ENCODE peak calls at places on chromosomes 11 and 22, in ten cellular contexts. G, C, V, J, N, K, B, H, E and S are unnamed samples.

GRCh38 chr11:60609632-60610031 is 89.8 kb upstream of the MS4A8 start:
- DNase-seq in B (no peak), E (no peak), J (no peak), V (no peak), K (no peak), N (no peak), H (no peak), G (no peak), C (no peak), S (no peak)

GRCh38 chr11:127485541-127485940 is 485.0 kb upstream of the KIRREL3 start:
- DNase-seq in N (no peak), B (no peak), H (peak), J (no peak), G (no peak), V (peak), E (no peak), K (no peak), C (no peak), S (no peak)

GRCh38 chr11:94740975-94741707 is 27.0 kb upstream of the AMOTL1 start:
- DNase-seq in E (no peak), B (no peak), C (peak), G (no peak), J (peak), H (peak), N (no peak), V (peak), K (no peak), S (peak)

GRCh38 chr11:47276923-47277322 is 7.0 kb downstream of the MADD start:
- DNase-seq in B (no peak), N (no peak), C (no peak), H (no peak), J (no peak), V (no peak), K (no peak), E (no peak), G (no peak), S (no peak)

GRCh38 chr11:118338637-118339061 is 3.9 kb downstream of the CD3D start:
- DNase-seq in J (no peak), B (no peak), H (no peak), C (peak), V (peak), E (no peak), N (peak), K (no peak), G (no peak), S (peak)

GRCh38 chr11:44963948-44964347 is 13.3 kb upstream of the TP53I11 start:
- DNase-seq in V (no peak), H (no peak), K (no peak), B (no peak), G (no peak), N (no peak), C (no peak), J (no peak), E (no peak), S (no peak)

GRCh38 chr11:129230006-129230405 is 37.9 kb upstream of the ARHGAP32 start:
- DNase-seq in E (no peak), V (peak), C (no peak), H (no peak), N (no peak), B (no peak), G (no peak), K (no peak), J (no peak), S (no peak)

GRCh38 chr11:72746821-72747220 is 5.4 kb downstream of the ARAP1 start:
- DNase-seq in G (no peak), H (no peak), K (no peak), B (no peak), E (no peak), N (no peak), V (no peak), C (peak), J (no peak), S (no peak)

GRCh38 chr11:6613496-6613895 is 1.5 kb upstream of the TAF10 start:
- DNase-seq in C (no peak), E (no peak), N (no peak), J (no peak), K (no peak), G (no peak), B (no peak), V (no peak), H (no peak), S (no peak)

GRCh38 chr22:48581821-48582469 is 1245.7 kb downstream of the BRD1 start:
- DNase-seq in E (peak), C (peak), B (no peak), V (peak), K (no peak), N (no peak), H (no peak), G (no peak), J (no peak), S (no peak)

GRCh38 chr11:111814567-111814966 is 48.4 kb upstream of the PPP2R1B start:
- DNase-seq in G (no peak), C (no peak), J (no peak), H (peak), V (peak), E (no peak), B (peak), K (no peak), N (no peak), S (no peak)

GRCh38 chr11:36146437-36146836 is 142.8 kb downstream of the COMMD9 start:
- DNase-seq in G (no peak), N (no peak), E (no peak), H (peak), C (no peak), V (no peak), B (no peak), J (no peak), K (no peak), S (no peak)

GRCh38 chr11:64754124-64754918 is 5.5 kb downstream of the PYGM start:
- DNase-seq in V (no peak), J (peak), N (no peak), E (peak), K (no peak), B (no peak), G (no peak), H (no peak), C (peak), S (no peak)

GRCh38 chr11:81497202-81497804 is 1236.4 kb downstream of the FAM181B start:
- DNase-seq in V (peak), B (no peak), K (no peak), C (no peak), E (no peak), G (no peak), H (no peak), N (no peak), J (no peak), S (peak)

GRCh38 chr11:110251837-110252236 is 44.6 kb downstream of the RDX start:
- DNase-seq in V (peak), E (no peak), G (no peak), K (no peak), H (peak), N (no peak), B (no peak), J (no peak), C (no peak), S (no peak)

GRCh38 chr11:3086671-3087150 is 29.5 kb upstream of the CARS1 start:
- DNase-seq in E (peak), B (no peak), V (no peak), J (no peak), H (no peak), G (no peak), K (no peak), N (no peak), C (peak), S (peak)

GRCh38 chr11:5696210-5696609 is 6.6 kb downstream of the TRIM22 start:
- DNase-seq in V (no peak), H (no peak), G (no peak), J (no peak), E (no peak), K (no peak), N (no peak), B (no peak), C (no peak), S (no peak)

GRCh38 chr22:42080287-42080686 is 787 bp downstream of the SMDT1 start:
- DNase-seq in K (no peak), J (peak), G (peak), H (peak), B (no peak), V (peak), E (no peak), C (no peak), N (peak), S (no peak)

GRCh38 chr11:79055866-79056632 is 384.8 kb downstream of the TENM4 start:
- DNase-seq in K (no peak), J (peak), H (peak), B (peak), V (peak), E (no peak), C (no peak), N (no peak), G (no peak), S (no peak)

GRCh38 chr11:86577663-86578636 is 94.5 kb downstream of the ME3 start:
- DNase-seq in C (peak), K (no peak), B (peak), V (peak), N (peak), E (no peak), J (peak), H (peak), G (no peak), S (no peak)

GRCh38 chr11:43735931-43736330 is 55.4 kb downstream of the HSD17B12 start:
- DNase-seq in B (no peak), J (no peak), C (no peak), E (no peak), G (no peak), H (peak), K (no peak), N (no peak), V (peak), S (no peak)
- TF ChIP-seq CTCF in B (peak), J (no peak), C (no peak), E (peak), G (no peak), H (no peak), K (no peak), N (no peak), V (peak), S (no peak)

GRCh38 chr22:36568846-36569245 is 39.9 kb upstream of the EIF3D start:
- DNase-seq in H (no peak), B (no peak), K (no peak), E (no peak), J (no peak), V (no peak), N (no peak), G (no peak), C (no peak), S (no peak)
- TF ChIP-seq CTCF in H (no peak), B (no peak), K (no peak), E (no peak), J (no peak), V (no peak), N (no peak), G (no peak), C (no peak), S (no peak)

DNA sequence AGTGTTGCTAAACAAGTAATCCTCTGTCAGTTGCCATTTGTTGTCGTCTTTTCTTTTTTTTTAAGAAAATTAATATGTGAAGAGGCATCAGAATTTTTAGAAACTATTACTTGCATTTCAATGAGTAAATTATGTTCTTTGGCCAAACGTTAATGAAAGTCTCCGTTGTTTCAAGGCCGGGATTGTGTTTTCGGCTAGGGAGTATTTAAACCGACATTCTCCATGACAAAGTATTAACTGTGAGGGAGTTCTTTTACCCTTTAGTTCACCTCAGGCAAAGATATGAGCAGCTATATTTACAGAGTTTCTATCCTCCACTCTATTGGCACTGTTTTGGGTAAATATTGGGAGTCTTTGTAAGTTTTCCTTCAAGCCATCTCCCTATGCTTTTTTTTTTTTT is 668.9 kb downstream of the METTL15 start:
- DNase-seq in E (no peak), B (no peak), K (no peak), C (no peak), N (no peak), J (no peak), H (no peak), V (no peak), G (no peak), S (no peak)
- TF ChIP-seq CTCF in E (no peak), B (no peak), K (no peak), C (no peak), N (no peak), J (no peak), H (no peak), V (no peak), G (no peak), S (no peak)

GRCh38 chr11:100801225-100801999 is 114.3 kb downstream of the ARHGAP42 start:
- DNase-seq in H (no peak), E (no peak), J (no peak), C (no peak), B (no peak), N (no peak), G (no peak), V (no peak), K (no peak), S (no peak)
- TF ChIP-seq CTCF in H (no peak), E (no peak), J (no peak), C (no peak), B (no peak), N (no peak), G (no peak), V (no peak), K (no peak), S (no peak)

GRCh38 chr11:897226-898159 is 13.1 kb downstream of the CHID1 start:
- DNase-seq in N (no peak), V (no peak), G (no peak), E (no peak), C (no peak), B (no peak), J (no peak), K (no peak), H (no peak), S (no peak)

GRCh38 chr11:898160-898517 is 12.5 kb downstream of the CHID1 start:
- DNase-seq in N (no peak), B (no peak), E (no peak), V (peak), K (no peak), C (no peak), H (no peak), G (no peak), J (no peak), S (no peak)

GRCh38 chr11:898540-899190 is 11.9 kb downstream of the CHID1 start:
- DNase-seq in J (no peak), K (no peak), H (no peak), C (no peak), V (peak), B (no peak), N (no peak), G (no peak), E (no peak), S (no peak)

GRCh38 chr11:899724-900123 is 10.9 kb downstream of the CHID1 start:
- DNase-seq in K (no peak), N (no peak), G (no peak), J (no peak), B (no peak), E (no peak), H (no peak), V (no peak), C (no peak), S (no peak)

DNA sequence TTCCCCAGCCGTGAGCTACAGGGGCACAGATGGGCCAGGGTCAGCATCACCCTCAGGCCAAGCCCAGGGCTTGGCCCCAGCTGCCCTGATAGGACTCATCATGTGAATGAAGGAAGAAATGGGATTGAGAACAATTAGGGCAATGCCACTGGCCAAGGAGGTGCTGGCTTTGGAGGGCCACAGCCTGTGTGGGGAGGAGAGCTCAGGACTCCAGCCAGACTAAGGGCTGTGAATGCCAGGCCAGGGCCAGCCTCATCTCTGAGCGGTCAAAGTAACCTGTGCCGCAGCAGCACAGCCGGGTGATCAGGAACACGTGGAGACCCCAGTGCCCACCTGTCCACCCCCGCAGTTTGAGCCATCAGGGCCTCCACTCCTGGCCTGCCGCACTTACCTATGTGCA is 10.1 kb downstream of the CHID1 start:
- DNase-seq in E (no peak), B (no peak), V (no peak), J (no peak), K (no peak), G (no peak), N (no peak), H (no peak), C (no peak), S (no peak)
- TF ChIP-seq CTCF in E (no peak), B (no peak), V (no peak), J (no peak), K (no peak), G (no peak), N (no peak), H (no peak), C (no peak), S (no peak)

GRCh38 chr11:126079640-126080205 is 17.1 kb upstream of the CDON start:
- DNase-seq in J (no peak), N (no peak), K (no peak), H (no peak), V (no peak), E (no peak), B (no peak), G (no peak), C (no peak), S (no peak)
- TF ChIP-seq CTCF in J (no peak), N (no peak), K (no peak), H (no peak), V (no peak), E (no peak), B (no peak), G (no peak), C (no peak), S (no peak)

GRCh38 chr22:38260760-38261477 is 11.9 kb downstream of the TMEM184B start:
- DNase-seq in E (no peak), B (no peak), V (no peak), C (no peak), K (no peak), H (no peak), N (no peak), J (no peak), G (no peak), S (no peak)
- TF ChIP-seq CTCF in E (peak), B (peak), V (peak), C (no peak), K (no peak), H (no peak), N (no peak), J (no peak), G (no peak), S (peak)

DNA sequence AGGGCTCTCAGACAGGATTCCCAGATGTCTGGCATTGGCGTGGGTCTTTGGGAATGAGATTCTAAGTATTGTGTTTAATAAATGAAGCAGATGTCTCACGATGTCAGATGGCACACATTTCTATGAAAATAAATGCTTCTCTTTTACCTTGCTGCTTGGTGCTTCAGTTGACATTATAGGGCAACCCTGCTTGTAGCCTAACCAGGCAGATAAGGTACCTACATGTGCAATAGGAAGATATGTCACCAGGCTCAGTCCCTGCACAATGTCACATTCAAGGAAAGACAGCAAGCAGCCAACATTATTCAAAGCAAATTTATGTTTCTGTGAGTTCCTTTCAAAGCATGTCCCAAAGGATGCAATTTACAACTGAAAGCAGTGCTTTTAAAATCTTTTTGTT is 43.4 kb upstream of the SYN3 start:
- DNase-seq in E (no peak), H (no peak), J (no peak), G (no peak), K (no peak), V (no peak), C (no peak), B (no peak), N (no peak), S (no peak)
- TF ChIP-seq CTCF in E (no peak), H (no peak), J (no peak), G (no peak), K (no peak), V (no peak), C (no peak), B (no peak), N (no peak), S (no peak)

GRCh38 chr22:43088979-43089717 is at the start of gene TTLL1:
- DNase-seq in E (no peak), B (peak), H (peak), K (peak), N (peak), V (peak), C (peak), J (peak), G (peak), S (peak)
- TF ChIP-seq CTCF in E (peak), B (no peak), H (no peak), K (no peak), N (no peak), V (no peak), C (no peak), J (no peak), G (no peak), S (no peak)